ENCODE peak calls at places on chromosomes 3 and 15, in six cellular contexts. H is coronary artery, A is pulmonary artery endothelial cell, O is Ammon's horn, C is HEK293T, P is fibroblast of villous mesenchyme. V is an unnamed sample.

GRCh38 chr3:189602471-189602870 is 28.7 kb upstream of the TP63 start:
- DNase-seq in H (no peak), A (no peak), O (no peak), C (no peak), P (no peak), V (no peak)

GRCh38 chr15:69066646-69066995 is 52.1 kb downstream of the NOX5 start:
- DNase-seq in H (no peak), A (no peak), O (no peak), C (no peak), P (no peak), V (no peak)

GRCh38 chr3:43394071-43394501 is 107.7 kb downstream of the SNRK start:
- DNase-seq in H (no peak), A (peak; percentile 100), O (no peak), C (no peak), P (peak; percentile 69), V (no peak)

GRCh38 chr15:83659011-83659811 is 5.3 kb downstream of the ADAMTSL3 start:
- DNase-seq in H (no peak), A (no peak), O (no peak), C (no peak), P (no peak), V (no peak)

GRCh38 chr15:55290361-55291057 is 896 bp upstream of the RAB27A start:
- DNase-seq in H (peak; percentile 90), A (peak; percentile 60), O (peak; percentile 84), C (peak; percentile 65), P (peak; percentile 86), V (peak; percentile 90)

GRCh38 chr3:127720985-127721384 is 48.2 kb downstream of the ABTB1 start:
- DNase-seq in H (no peak), A (no peak), O (no peak), C (no peak), P (no peak), V (no peak)

GRCh38 chr3:172687501-172687900 is 23.4 kb downstream of the NCEH1 start:
- DNase-seq in H (no peak), A (no peak), O (no peak), C (no peak), P (no peak), V (no peak)

GRCh38 chr15:62121273-62122015 is 43.6 kb downstream of the C2CD4B start:
- DNase-seq in H (no peak), A (no peak), O (no peak), C (no peak), P (no peak), V (no peak)

GRCh38 chr15:93027413-93027812 is 61.6 kb downstream of the RGMA start:
- DNase-seq in H (no peak), A (no peak), O (no peak), C (no peak), P (no peak), V (no peak)

GRCh38 chr3:171833775-171834460 is 9.2 kb upstream of the TMEM212 start:
- DNase-seq in H (no peak), A (no peak), O (peak; percentile 45), C (no peak), P (peak; percentile 88), V (no peak)

GRCh38 chr3:42698911-42699230 is 3.7 kb downstream of the HHATL start:
- DNase-seq in H (peak; percentile 62), A (no peak), O (no peak), C (no peak), P (no peak), V (no peak)

GRCh38 chr3:100927775-100928174 is 65.4 kb downstream of the ABI3BP start:
- DNase-seq in H (no peak), A (no peak), O (no peak), C (no peak), P (no peak), V (no peak)

GRCh38 chr3:102737353-102737752 is 302.5 kb downstream of the ZPLD1 start:
- DNase-seq in H (no peak), A (no peak), O (no peak), C (no peak), P (no peak), V (no peak)

GRCh38 chr15:29651476-29652072 is 170.7 kb downstream of the TJP1 start:
- DNase-seq in H (no peak), A (no peak), O (no peak), C (no peak), P (no peak), V (peak; percentile 70)

GRCh38 chr3:143657391-143657790 is 190.9 kb downstream of the SLC9A9 start:
- DNase-seq in H (no peak), A (no peak), O (no peak), C (no peak), P (peak; percentile 65), V (no peak)

GRCh38 chr3:114370537-114371174 is 76.8 kb downstream of the TIGIT start:
- DNase-seq in H (no peak), A (no peak), O (no peak), C (peak; percentile 14), P (no peak), V (no peak)

GRCh38 chr15:85500729-85501128 is 120.3 kb downstream of the AKAP13 start:
- DNase-seq in H (no peak), A (no peak), O (no peak), C (no peak), P (peak; percentile 78), V (no peak)

GRCh38 chr3:128378631-128379347 is 87.9 kb downstream of the DNAJB8 start:
- DNase-seq in H (no peak), A (no peak), O (no peak), C (no peak), P (peak; percentile 95), V (no peak)

GRCh38 chr15:51156957-51157356 is 62.3 kb upstream of the TNFAIP8L3 start:
- DNase-seq in H (no peak), A (no peak), O (no peak), C (no peak), P (no peak), V (no peak)

GRCh38 chr15:54990793-54991192 is 205.9 kb downstream of the RSL24D1 start:
- DNase-seq in H (no peak), A (no peak), O (no peak), C (no peak), P (no peak), V (no peak)

GRCh38 chr3:46348811-46349482 is 5.0 kb upstream of the CCR2 start:
- DNase-seq in H (no peak), A (no peak), O (no peak), C (no peak), P (no peak), V (no peak)